ENCODE peak calls at places on chromosomes 6 and 20, in nine cellular contexts. P is mammary epithelial cell, C is adrenal gland, S is ascending aorta, D is upper lobe of right lung, G is heart right ventricle, F is SK-N-SH, U is brain microvascular endothelial cell, W is OCI-LY7. O is an unnamed sample.
A peak's percentile ranks its signal among the peaks of the same experiment; 100 is the strongest.

GRCh38 chr20:35478804-35479472 is 23.5 kb downstream of the CEP250 start:
- DNase-seq in G (peak; percentile 17), S (no peak), U (peak; percentile 4), D (no peak), F (no peak), P (no peak), C (no peak), W (peak; percentile 24), O (no peak)

GRCh38 chr6:57162008-57162407 is 10.1 kb upstream of the BAG2 start:
- DNase-seq in S (no peak), D (no peak), F (no peak), U (no peak), W (no peak), P (no peak), C (no peak), G (no peak), O (no peak)

GRCh38 chr6:161548713-161549112 is 274.9 kb upstream of the AGPAT4 start:
- DNase-seq in C (no peak), P (no peak), U (no peak), G (no peak), S (no peak), D (no peak), W (no peak), F (no peak), O (no peak)

GRCh38 chr20:32960849-32961731 is 43.1 kb downstream of the SUN5 start:
- DNase-seq in F (peak; percentile 4), C (no peak), U (no peak), S (no peak), G (no peak), W (no peak), D (peak; percentile 54), P (no peak), O (no peak)

GRCh38 chr20:19807901-19808300 is 49.8 kb downstream of the RIN2 start:
- DNase-seq in P (no peak), W (no peak), G (no peak), U (no peak), F (no peak), S (no peak), C (no peak), D (no peak), O (no peak)

GRCh38 chr20:47775039-47775438 is 10.2 kb downstream of the SULF2 start:
- DNase-seq in W (no peak), U (no peak), C (no peak), F (no peak), P (no peak), S (no peak), G (no peak), D (no peak), O (no peak)

GRCh38 chr20:11170025-11170424 is 496.2 kb upstream of the JAG1 start:
- DNase-seq in C (no peak), U (no peak), P (no peak), W (no peak), D (no peak), F (no peak), S (no peak), G (no peak), O (no peak)

GRCh38 chr6:36605560-36606391 is 11.6 kb downstream of the SRSF3 start:
- DNase-seq in D (no peak), G (no peak), C (no peak), P (no peak), F (no peak), U (no peak), S (no peak), W (no peak), O (no peak)

GRCh38 chr20:24950128-24950835 is 1.2 kb downstream of the CST7 start:
- DNase-seq in W (no peak), F (no peak), C (peak; percentile 19), U (no peak), S (no peak), G (no peak), P (no peak), D (peak; percentile 61), O (no peak)

GRCh38 chr20:53570446-53571276 is 23.0 kb downstream of the ZNF217 start:
- DNase-seq in F (no peak), D (no peak), G (no peak), C (no peak), W (no peak), S (no peak), U (no peak), P (no peak), O (no peak)

GRCh38 chr20:53567379-53567778 is 26.3 kb downstream of the ZNF217 start:
- DNase-seq in D (no peak), W (no peak), G (no peak), C (no peak), P (no peak), U (no peak), F (no peak), S (no peak), O (no peak)

GRCh38 chr20:53569606-53570307 is 23.9 kb downstream of the ZNF217 start:
- DNase-seq in P (no peak), W (no peak), G (no peak), D (no peak), C (no peak), S (no peak), U (no peak), F (no peak), O (no peak)

GRCh38 chr20:53569005-53569404 is 24.6 kb downstream of the ZNF217 start:
- DNase-seq in U (no peak), C (no peak), P (no peak), F (no peak), G (no peak), D (no peak), W (no peak), S (no peak), O (no peak)

DNA sequence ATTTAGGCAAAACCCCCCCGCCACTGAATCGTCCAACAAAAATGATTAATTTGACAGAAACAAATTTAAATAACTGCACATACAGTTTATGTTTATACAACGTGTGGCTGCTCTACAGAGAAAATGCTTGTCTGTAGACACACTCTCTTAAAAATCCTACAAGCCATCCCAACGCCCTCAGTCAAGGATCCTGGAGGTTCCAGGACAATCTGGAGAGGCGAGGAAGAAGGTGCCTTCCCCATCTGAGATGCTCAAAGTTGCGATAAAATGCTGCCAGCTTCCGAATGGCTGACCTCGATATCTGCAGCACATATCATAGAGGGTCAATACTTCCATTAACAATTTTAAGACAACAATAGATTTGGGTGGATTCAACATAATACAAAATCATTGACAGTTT is 25.3 kb downstream of the ZNF217 start:
- DNase-seq in F (no peak), W (no peak), P (no peak), C (no peak), S (no peak), G (no peak), D (no peak), U (no peak), O (no peak)
- H3K36me3 ChIP-seq in F (peaks cover 45% of the 10 kb centered on the region), W (peaks cover 90% of the 10 kb centered on the region), P (peaks cover 42% of the 10 kb centered on the region), C (peaks cover 36% of the 10 kb centered on the region), S (peaks cover 20% of the 10 kb centered on the region), G (peaks cover 82% of the 10 kb centered on the region), D (peaks cover 78% of the 10 kb centered on the region), U (peaks cover 41% of the 10 kb centered on the region), O (no peaks in the 10 kb centered on the region)

DNA sequence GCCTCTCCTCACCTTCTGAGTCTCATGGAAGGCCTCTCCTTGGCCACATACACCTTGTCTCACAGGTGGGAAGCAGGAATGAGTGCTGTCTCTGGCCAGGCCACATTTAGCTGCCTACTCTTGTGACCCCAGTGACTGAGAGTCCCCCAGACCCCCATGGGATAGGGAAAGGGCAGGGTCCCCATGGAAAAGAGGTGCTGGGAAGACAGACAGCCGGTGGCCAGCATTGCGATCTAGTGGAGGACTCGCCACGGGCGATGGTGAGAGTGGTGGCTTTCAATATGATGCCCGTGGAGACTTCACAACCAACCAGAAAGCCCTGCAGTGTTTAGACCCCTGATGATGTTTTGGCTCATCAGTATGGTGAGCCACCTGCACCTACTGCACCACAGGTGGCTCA is 19.8 kb downstream of the MANBAL start:
- DNase-seq in U (no peak), F (no peak), C (no peak), W (no peak), G (no peak), P (no peak), D (no peak), S (no peak), O (no peak)
- H3K27ac ChIP-seq in U (no peak overlapping the region), F (peak overlapping the region; percentile 72), C (no peak overlapping the region), W (no peak overlapping the region), G (no peak overlapping the region), P (peak overlapping the region; percentile 14), D (peak overlapping the region; percentile 11), S (no peak overlapping the region), O (no peak overlapping the region)

GRCh38 chr20:56174416-56174815 is 74.1 kb upstream of the MC3R start:
- DNase-seq in F (no peak), P (no peak), C (no peak), W (no peak), S (no peak), G (no peak), D (no peak), U (no peak), O (no peak)

GRCh38 chr20:56166781-56167465 is 81.6 kb upstream of the MC3R start:
- DNase-seq in U (no peak), G (no peak), W (no peak), P (no peak), F (no peak), C (no peak), S (no peak), D (no peak), O (no peak)

GRCh38 chr20:56175884-56176283 is 72.6 kb upstream of the MC3R start:
- DNase-seq in P (no peak), S (no peak), W (no peak), U (no peak), F (no peak), D (no peak), G (no peak), C (no peak), O (no peak)

DNA sequence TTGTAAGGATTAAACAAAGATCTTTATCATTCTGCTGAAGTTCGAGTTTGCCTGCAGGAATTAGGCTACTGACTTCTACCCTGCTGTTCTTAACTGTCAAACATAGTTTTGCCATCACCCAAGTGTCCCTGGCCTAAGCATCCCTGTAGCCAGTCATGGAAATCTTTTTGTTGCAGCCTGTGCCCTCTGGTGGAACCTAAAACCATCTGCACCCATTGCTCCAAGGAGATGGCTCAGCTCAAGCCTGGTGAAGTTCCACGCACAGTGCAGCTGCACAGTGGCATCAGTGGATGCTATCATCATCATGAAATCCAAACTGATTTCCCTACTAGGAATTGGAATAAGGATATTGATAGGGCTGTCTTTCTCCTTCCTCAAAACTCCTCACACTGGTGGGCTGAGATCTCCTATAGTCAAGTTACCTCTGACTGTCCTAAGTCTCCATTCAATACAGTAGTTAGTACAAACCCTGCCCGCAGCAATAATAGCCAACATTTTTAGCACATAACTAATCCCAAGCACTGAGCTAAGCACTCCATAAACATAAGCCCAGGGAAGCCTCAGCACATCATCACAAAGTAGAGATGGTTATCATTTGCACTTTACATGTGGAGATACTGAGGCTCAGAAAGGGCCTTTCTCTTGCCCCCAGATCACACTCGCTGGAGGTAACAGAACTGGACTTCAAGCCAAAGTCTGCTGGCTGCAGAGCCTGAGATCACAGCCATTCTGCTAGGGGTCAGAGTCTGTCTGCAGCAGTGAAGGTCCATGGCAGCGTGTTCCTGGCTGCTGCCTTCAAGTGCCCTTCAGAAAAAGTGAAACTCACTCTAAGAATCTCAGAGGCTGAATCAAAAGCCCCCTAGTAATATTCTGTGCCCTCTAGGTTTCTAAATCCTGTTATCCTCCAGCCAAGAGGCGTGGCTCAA is 77.2 kb upstream of the MC3R start:
- DNase-seq in C (peak; percentile 30), U (no peak), W (peak; percentile 10), G (no peak), D (no peak), S (no peak), P (peak; percentile 9), F (peak; percentile 61), O (no peak)
- TF ChIP-seq CTCF in C (peak; percentile 51), U (no peak), W (peak; percentile 57), G (peak; percentile 38), D (peak; percentile 40), S (no peak), P (peak; percentile 75), F (no peak), O (peak; percentile 9)

GRCh38 chr20:38771621-38772020 is 23.4 kb downstream of the ACTR5 start:
- DNase-seq in C (no peak), G (no peak), W (no peak), D (no peak), U (no peak), S (no peak), P (no peak), F (no peak), O (no peak)
- H3K36me3 ChIP-seq in C (peaks cover 45% of the 10 kb centered on the region), G (peaks cover 91% of the 10 kb centered on the region), W (peaks cover 96% of the 10 kb centered on the region), D (peaks cover 86% of the 10 kb centered on the region), U (peaks cover 16% of the 10 kb centered on the region), S (peaks cover 27% of the 10 kb centered on the region), P (peaks cover 19% of the 10 kb centered on the region), F (peaks cover 70% of the 10 kb centered on the region), O (peaks cover 17% of the 10 kb centered on the region)